ENCODE peak calls at places on chromosomes 4 and X, in eight cellular contexts. I, C, S, L, T, U, M and J are unnamed samples.

GRCh38 chrX:12657881-12658280 is 133.3 kb upstream of the PRPS2 start:
- DNase-seq in I (no peak), C (no peak), S (no peak), L (no peak), T (no peak), U (no peak), M (no peak), J (no peak)

GRCh38 chr4:107603430-107603829 is 116.6 kb downstream of the PAPSS1 start:
- DNase-seq in I (peak), C (no peak), S (no peak), L (no peak), T (no peak), U (no peak), M (peak), J (no peak)

GRCh38 chr4:2070421-2071251 is 11.5 kb downstream of the NAT8L start:
- DNase-seq in I (no peak), C (no peak), S (no peak), L (peak), T (no peak), U (no peak), M (no peak), J (no peak)

GRCh38 chr4:8041868-8042267 is 102.2 kb upstream of the AFAP1 start:
- DNase-seq in I (no peak), C (no peak), S (no peak), L (no peak), T (no peak), U (no peak), M (no peak), J (no peak)

GRCh38 chr4:90904018-90904417 is 776.8 kb downstream of the CCSER1 start:
- DNase-seq in I (no peak), C (no peak), S (no peak), L (no peak), T (no peak), U (no peak), M (no peak), J (no peak)

GRCh38 chr4:5995901-5996623 is 22.2 kb downstream of the C4orf50 start:
- DNase-seq in I (no peak), C (peak), S (no peak), L (no peak), T (no peak), U (peak), M (no peak), J (no peak)

GRCh38 chrX:13939741-13940597 is 89.7 kb downstream of the GEMIN8 start:
- DNase-seq in I (no peak), C (no peak), S (no peak), L (no peak), T (no peak), U (no peak), M (no peak), J (no peak)

GRCh38 chr4:145954924-145955339 is 16.3 kb upstream of the ZNF827 start:
- DNase-seq in I (no peak), C (no peak), S (no peak), L (no peak), T (no peak), U (no peak), M (peak), J (peak)

GRCh38 chr4:177356191-177356590 is 46.5 kb downstream of the NEIL3 start:
- DNase-seq in I (no peak), C (no peak), S (no peak), L (no peak), T (no peak), U (no peak), M (no peak), J (peak)

GRCh38 chr4:107148922-107149321 is 112.8 kb upstream of the DKK2 start:
- DNase-seq in I (no peak), C (no peak), S (no peak), L (no peak), T (no peak), U (no peak), M (no peak), J (no peak)

GRCh38 chrX:136204571-136204970 is 46.6 kb downstream of the MAP7D3 start:
- DNase-seq in I (peak), C (peak), S (no peak), L (peak), T (peak), U (peak), M (no peak), J (no peak)

DNA sequence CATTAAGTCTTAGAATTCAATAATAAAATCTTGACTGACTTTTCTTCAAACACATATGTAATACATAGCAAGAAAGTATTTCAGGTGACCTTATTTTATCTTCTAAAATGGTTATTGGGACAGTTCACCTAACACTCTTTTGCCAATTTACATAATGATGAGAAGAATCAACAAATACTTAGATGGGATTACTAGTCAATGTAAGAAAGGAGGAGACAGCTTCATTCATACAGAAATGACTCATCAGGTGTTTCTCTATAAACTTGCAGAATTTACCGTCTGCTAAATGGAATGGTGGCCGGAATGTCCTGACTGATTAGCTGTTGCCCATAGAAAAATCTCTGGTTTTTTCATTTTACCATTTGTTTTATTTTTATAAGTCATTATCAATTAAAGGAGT is 115.0 kb upstream of the ETNPPL start:
- DNase-seq in I (no peak), C (no peak), S (no peak), L (no peak), T (no peak), U (no peak), M (no peak), J (peak)
- H3K27ac ChIP-seq in I (no peak), C (no peak), S (no peak), L (no peak), T (no peak), U (no peak), M (no peak), J (no peak)

GRCh38 chr4:22635692-22636091 is 57.0 kb upstream of the GBA3 start:
- DNase-seq in I (no peak), C (no peak), S (no peak), L (no peak), T (no peak), U (no peak), M (no peak), J (no peak)
- TF ChIP-seq CTCF in I (no peak), C (no peak), S (no peak), L (no peak), T (no peak), U (no peak), M (no peak), J (no peak)

GRCh38 chr4:87121332-87122065 is 98.9 kb downstream of the KLHL8 start:
- DNase-seq in I (no peak), C (no peak), S (no peak), L (no peak), T (no peak), U (no peak), M (no peak), J (peak)
- H3K27ac ChIP-seq in I (peak), C (peak), S (no peak), L (no peak), T (no peak), U (peak), M (peak), J (peak)

DNA sequence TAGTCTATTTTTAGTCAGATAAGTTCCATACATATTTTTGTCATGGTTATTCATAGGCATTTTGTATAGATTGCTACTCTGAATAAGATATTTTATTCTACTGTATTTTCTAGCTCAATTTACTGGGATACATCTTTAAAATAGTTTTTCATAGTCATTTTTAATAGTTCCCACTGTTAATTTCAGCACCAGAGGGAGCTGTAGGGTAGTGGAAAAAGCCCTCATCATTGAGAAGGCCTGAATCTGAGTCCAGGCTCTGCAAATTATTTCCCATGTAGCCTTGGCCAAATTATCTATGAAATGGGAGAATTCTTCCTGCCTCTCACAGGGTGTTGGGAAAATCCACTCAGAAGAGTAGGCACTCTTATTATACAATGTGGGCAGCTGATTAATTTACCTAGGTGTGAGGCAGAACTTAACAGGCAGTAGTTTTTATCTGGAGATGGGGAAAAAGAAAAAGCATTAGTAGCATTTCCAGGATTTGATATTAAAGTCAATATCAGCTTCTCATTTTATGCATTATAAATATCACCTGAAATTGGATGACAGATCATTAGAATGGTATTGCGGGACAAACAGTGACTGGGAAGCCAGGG is 102.9 kb upstream of the PAQR3 start:
- DNase-seq in I (no peak), C (no peak), S (no peak), L (no peak), T (no peak), U (no peak), M (peak), J (no peak)
- TF ChIP-seq CTCF in I (peak), C (peak), S (peak), L (peak), T (peak), U (peak), M (peak), J (peak)

GRCh38 chr4:82864336-82865001 is 26.5 kb downstream of the SEC31A start:
- DNase-seq in I (no peak), C (no peak), S (no peak), L (no peak), T (no peak), U (no peak), M (no peak), J (no peak)
- H3K27ac ChIP-seq in I (peak), C (peak), S (no peak), L (peak), T (no peak), U (no peak), M (no peak), J (peak)

GRCh38 chr4:114905017-114905416 is 208.4 kb downstream of the NDST4 start:
- DNase-seq in I (no peak), C (no peak), S (no peak), L (no peak), T (no peak), U (no peak), M (no peak), J (no peak)
- TF ChIP-seq CTCF in I (no peak), C (no peak), S (no peak), L (no peak), T (no peak), U (no peak), M (no peak), J (no peak)